ENCODE peak calls at places on chromosomes 12 and 14, in five cellular contexts. T is hypothalamus; D is stimulated activated CD4-positive, alpha-beta T cell treated with anti-CD3 and anti-CD28 coated beads, Interleukin-15, amount 100 ng/mL, for 1 hour; F is cardiac septum; Y is astrocyte. U is an unnamed sample.

GRCh38 chr14:21087294-21088091 is 11.0 kb downstream of the ZNF219 start:
- DNase-seq in T (no peak), D (peak; percentile 32), F (peak; percentile 76), Y (peak; percentile 93), U (peak; percentile 36)

GRCh38 chr12:80472912-80473500 is 29.0 kb downstream of the PTPRQ start:
- DNase-seq in T (no peak), D (no peak), F (no peak), Y (peak; percentile 72), U (no peak)

GRCh38 chr12:111585619-111586135 is 13.4 kb downstream of the ATXN2 start:
- DNase-seq in T (no peak), D (no peak), F (no peak), Y (no peak), U (no peak)

GRCh38 chr12:108914031-108914630 is 34.2 kb downstream of the DAO start:
- DNase-seq in T (no peak), D (no peak), F (no peak), Y (peak; percentile 3), U (peak; percentile 62)

GRCh38 chr12:108879615-108880254 is at the start of gene DAO:
- DNase-seq in T (no peak), D (no peak), F (no peak), Y (no peak), U (no peak)

GRCh38 chr14:75003250-75004027 is 718 bp downstream of the EIF2B2 start:
- DNase-seq in T (no peak), D (no peak), F (no peak), Y (no peak), U (no peak)

GRCh38 chr12:57983858-57984505 is 42.6 kb downstream of the ATP23 start:
- DNase-seq in T (no peak), D (no peak), F (no peak), Y (no peak), U (no peak)

GRCh38 chr14:65750906-65751305 is 338.4 kb downstream of the FUT8 start:
- DNase-seq in T (no peak), D (no peak), F (no peak), Y (no peak), U (no peak)

GRCh38 chr14:73717247-73717646 is 3.1 kb upstream of the PNMA1 start:
- DNase-seq in T (no peak), D (no peak), F (no peak), Y (no peak), U (no peak)

U was measured in anterior cingulate cortex.